ENCODE peak calls at places on chromosomes 12 and 14, in eight cellular contexts. One of them, this sample, is unnamed.

GRCh38 chr12:1591029-1591428 is 3.4 kb downstream of the FBXL14 start:
- DNase-seq in GM23248: peak; percentile 68
- DNase-seq in stomach: no peak
- DNase-seq in activated CD4-positive, alpha-beta T cell treated with anti-CD3 and anti-CD28 coated beads, Interleukin-2, amount 50 U/mL, for 1 hour: peak; percentile 34
- DNase-seq in NCI-H82: no peak
- DNase-seq in stimulated activated CD4-positive, alpha-beta T cell treated with anti-CD3 and anti-CD28 coated beads, Interleukin-1b, Interleukin-23, amount 100 ng/mL, for 48 hours: no peak
- DNase-seq in A549: peak; percentile 40
- DNase-seq in RCC 7860: no peak
- DNase-seq in this sample: no peak

GRCh38 chr12:102702447-102703114 is 214.5 kb downstream of the PAH start:
- DNase-seq in GM23248: peak; percentile 67
- DNase-seq in activated CD4-positive, alpha-beta T cell treated with anti-CD3 and anti-CD28 coated beads, Interleukin-2, amount 50 U/mL, for 1 hour: no peak
- DNase-seq in RCC 7860: peak; percentile 23
- DNase-seq in A549: peak; percentile 59
- DNase-seq in stimulated activated CD4-positive, alpha-beta T cell treated with anti-CD3 and anti-CD28 coated beads, Interleukin-1b, Interleukin-23, amount 100 ng/mL, for 48 hours: peak; percentile 7
- DNase-seq in NCI-H82: peak; percentile 75
- DNase-seq in stomach: peak; percentile 70
- DNase-seq in this sample: peak; percentile 65

GRCh38 chr14:68792022-68792829 is 641 bp downstream of the ZFP36L1 start:
- DNase-seq in stomach: peak; percentile 29
- DNase-seq in activated CD4-positive, alpha-beta T cell treated with anti-CD3 and anti-CD28 coated beads, Interleukin-2, amount 50 U/mL, for 1 hour: peak; percentile 37
- DNase-seq in stimulated activated CD4-positive, alpha-beta T cell treated with anti-CD3 and anti-CD28 coated beads, Interleukin-1b, Interleukin-23, amount 100 ng/mL, for 48 hours: peak; percentile 42
- DNase-seq in RCC 7860: no peak
- DNase-seq in GM23248: peak; percentile 49
- DNase-seq in NCI-H82: no peak
- DNase-seq in A549: peak; percentile 38
- DNase-seq in this sample: no peak

GRCh38 chr12:52005903-52006703 is 643 bp upstream of the TAMALIN start:
- DNase-seq in A549: no peak
- DNase-seq in NCI-H82: peak; percentile 80
- DNase-seq in activated CD4-positive, alpha-beta T cell treated with anti-CD3 and anti-CD28 coated beads, Interleukin-2, amount 50 U/mL, for 1 hour: no peak
- DNase-seq in GM23248: no peak
- DNase-seq in RCC 7860: no peak
- DNase-seq in stimulated activated CD4-positive, alpha-beta T cell treated with anti-CD3 and anti-CD28 coated beads, Interleukin-1b, Interleukin-23, amount 100 ng/mL, for 48 hours: no peak
- DNase-seq in stomach: peak; percentile 52
- DNase-seq in this sample: no peak

GRCh38 chr12:13196302-13196921 is at the start of gene EMP1:
- DNase-seq in stimulated activated CD4-positive, alpha-beta T cell treated with anti-CD3 and anti-CD28 coated beads, Interleukin-1b, Interleukin-23, amount 100 ng/mL, for 48 hours: peak; percentile 86
- DNase-seq in RCC 7860: peak; percentile 99
- DNase-seq in stomach: peak; percentile 92
- DNase-seq in NCI-H82: no peak
- DNase-seq in activated CD4-positive, alpha-beta T cell treated with anti-CD3 and anti-CD28 coated beads, Interleukin-2, amount 50 U/mL, for 1 hour: peak; percentile 63
- DNase-seq in A549: peak; percentile 97
- DNase-seq in GM23248: peak; percentile 99
- DNase-seq in this sample: peak; percentile 100

GRCh38 chr12:28306535-28306934 is 116.3 kb downstream of the CCDC91 start:
- DNase-seq in RCC 7860: no peak
- DNase-seq in A549: no peak
- DNase-seq in NCI-H82: no peak
- DNase-seq in stomach: no peak
- DNase-seq in GM23248: no peak
- DNase-seq in stimulated activated CD4-positive, alpha-beta T cell treated with anti-CD3 and anti-CD28 coated beads, Interleukin-1b, Interleukin-23, amount 100 ng/mL, for 48 hours: no peak
- DNase-seq in activated CD4-positive, alpha-beta T cell treated with anti-CD3 and anti-CD28 coated beads, Interleukin-2, amount 50 U/mL, for 1 hour: no peak
- DNase-seq in this sample: no peak

GRCh38 chr12:69007166-69007857 is 74.3 kb upstream of the CPM start:
- DNase-seq in A549: peak; percentile 19
- DNase-seq in RCC 7860: no peak
- DNase-seq in stimulated activated CD4-positive, alpha-beta T cell treated with anti-CD3 and anti-CD28 coated beads, Interleukin-1b, Interleukin-23, amount 100 ng/mL, for 48 hours: peak; percentile 10
- DNase-seq in activated CD4-positive, alpha-beta T cell treated with anti-CD3 and anti-CD28 coated beads, Interleukin-2, amount 50 U/mL, for 1 hour: no peak
- DNase-seq in stomach: peak; percentile 29
- DNase-seq in GM23248: peak; percentile 85
- DNase-seq in NCI-H82: peak; percentile 7
- DNase-seq in this sample: peak; percentile 97

GRCh38 chr12:6461401-6462233 is 8.9 kb downstream of the VAMP1 start:
- DNase-seq in NCI-H82: no peak
- DNase-seq in stimulated activated CD4-positive, alpha-beta T cell treated with anti-CD3 and anti-CD28 coated beads, Interleukin-1b, Interleukin-23, amount 100 ng/mL, for 48 hours: peak; percentile 88
- DNase-seq in GM23248: no peak
- DNase-seq in RCC 7860: no peak
- DNase-seq in activated CD4-positive, alpha-beta T cell treated with anti-CD3 and anti-CD28 coated beads, Interleukin-2, amount 50 U/mL, for 1 hour: peak; percentile 70
- DNase-seq in stomach: peak; percentile 62
- DNase-seq in A549: no peak
- DNase-seq in this sample: peak; percentile 45

GRCh38 chr12:21819678-21820077 is 45.2 kb upstream of the KCNJ8 start:
- DNase-seq in stimulated activated CD4-positive, alpha-beta T cell treated with anti-CD3 and anti-CD28 coated beads, Interleukin-1b, Interleukin-23, amount 100 ng/mL, for 48 hours: no peak
- DNase-seq in activated CD4-positive, alpha-beta T cell treated with anti-CD3 and anti-CD28 coated beads, Interleukin-2, amount 50 U/mL, for 1 hour: no peak
- DNase-seq in stomach: no peak
- DNase-seq in GM23248: peak; percentile 18
- DNase-seq in A549: no peak
- DNase-seq in RCC 7860: no peak
- DNase-seq in NCI-H82: no peak
- DNase-seq in this sample: no peak

GRCh38 chr14:93790966-93791365 is 2.7 kb upstream of the PRIMA1 start:
- DNase-seq in RCC 7860: no peak
- DNase-seq in A549: no peak
- DNase-seq in activated CD4-positive, alpha-beta T cell treated with anti-CD3 and anti-CD28 coated beads, Interleukin-2, amount 50 U/mL, for 1 hour: no peak
- DNase-seq in stomach: no peak
- DNase-seq in stimulated activated CD4-positive, alpha-beta T cell treated with anti-CD3 and anti-CD28 coated beads, Interleukin-1b, Interleukin-23, amount 100 ng/mL, for 48 hours: no peak
- DNase-seq in GM23248: no peak
- DNase-seq in NCI-H82: no peak
- DNase-seq in this sample: no peak

GRCh38 chr12:70840966-70841365 is 79.6 kb downstream of the PTPRR start:
- DNase-seq in activated CD4-positive, alpha-beta T cell treated with anti-CD3 and anti-CD28 coated beads, Interleukin-2, amount 50 U/mL, for 1 hour: no peak
- DNase-seq in NCI-H82: peak; percentile 47
- DNase-seq in A549: no peak
- DNase-seq in GM23248: peak; percentile 76
- DNase-seq in stimulated activated CD4-positive, alpha-beta T cell treated with anti-CD3 and anti-CD28 coated beads, Interleukin-1b, Interleukin-23, amount 100 ng/mL, for 48 hours: no peak
- DNase-seq in RCC 7860: no peak
- DNase-seq in stomach: no peak
- DNase-seq in this sample: no peak

GRCh38 chr14:106879241-106879640 is 1352.9 kb downstream of the TMEM121 start:
- DNase-seq in RCC 7860: no peak
- DNase-seq in GM23248: peak; percentile 27
- DNase-seq in NCI-H82: peak; percentile 66
- DNase-seq in activated CD4-positive, alpha-beta T cell treated with anti-CD3 and anti-CD28 coated beads, Interleukin-2, amount 50 U/mL, for 1 hour: peak; percentile 46
- DNase-seq in stomach: peak; percentile 63
- DNase-seq in A549: peak; percentile 79
- DNase-seq in stimulated activated CD4-positive, alpha-beta T cell treated with anti-CD3 and anti-CD28 coated beads, Interleukin-1b, Interleukin-23, amount 100 ng/mL, for 48 hours: peak; percentile 76
- DNase-seq in this sample: no peak

GRCh38 chr14:93977171-93977570 is 801 bp upstream of the ASB2 start:
- DNase-seq in activated CD4-positive, alpha-beta T cell treated with anti-CD3 and anti-CD28 coated beads, Interleukin-2, amount 50 U/mL, for 1 hour: no peak
- DNase-seq in stimulated activated CD4-positive, alpha-beta T cell treated with anti-CD3 and anti-CD28 coated beads, Interleukin-1b, Interleukin-23, amount 100 ng/mL, for 48 hours: no peak
- DNase-seq in stomach: no peak
- DNase-seq in GM23248: no peak
- DNase-seq in A549: no peak
- DNase-seq in NCI-H82: no peak
- DNase-seq in RCC 7860: no peak
- DNase-seq in this sample: no peak

GRCh38 chr14:89283327-89284060 is 133.5 kb downstream of the FOXN3 start:
- DNase-seq in GM23248: no peak
- DNase-seq in RCC 7860: no peak
- DNase-seq in stimulated activated CD4-positive, alpha-beta T cell treated with anti-CD3 and anti-CD28 coated beads, Interleukin-1b, Interleukin-23, amount 100 ng/mL, for 48 hours: peak; percentile 40
- DNase-seq in A549: no peak
- DNase-seq in activated CD4-positive, alpha-beta T cell treated with anti-CD3 and anti-CD28 coated beads, Interleukin-2, amount 50 U/mL, for 1 hour: no peak
- DNase-seq in stomach: no peak
- DNase-seq in NCI-H82: no peak
- DNase-seq in this sample: no peak

GRCh38 chr14:93713726-93714405 is 74.4 kb downstream of the PRIMA1 start:
- DNase-seq in A549: no peak
- DNase-seq in RCC 7860: no peak
- DNase-seq in GM23248: no peak
- DNase-seq in activated CD4-positive, alpha-beta T cell treated with anti-CD3 and anti-CD28 coated beads, Interleukin-2, amount 50 U/mL, for 1 hour: no peak
- DNase-seq in stimulated activated CD4-positive, alpha-beta T cell treated with anti-CD3 and anti-CD28 coated beads, Interleukin-1b, Interleukin-23, amount 100 ng/mL, for 48 hours: no peak
- DNase-seq in stomach: no peak
- DNase-seq in NCI-H82: no peak
- DNase-seq in this sample: no peak

GRCh38 chr12:47602330-47602729 is 103.5 kb downstream of the RPAP3 start:
- DNase-seq in RCC 7860: no peak
- DNase-seq in activated CD4-positive, alpha-beta T cell treated with anti-CD3 and anti-CD28 coated beads, Interleukin-2, amount 50 U/mL, for 1 hour: no peak
- DNase-seq in stimulated activated CD4-positive, alpha-beta T cell treated with anti-CD3 and anti-CD28 coated beads, Interleukin-1b, Interleukin-23, amount 100 ng/mL, for 48 hours: no peak
- DNase-seq in NCI-H82: no peak
- DNase-seq in stomach: no peak
- DNase-seq in A549: no peak
- DNase-seq in GM23248: peak; percentile 46
- DNase-seq in this sample: peak; percentile 52

GRCh38 chr14:58918066-58918465 is 270.4 kb upstream of the DAAM1 start:
- DNase-seq in stimulated activated CD4-positive, alpha-beta T cell treated with anti-CD3 and anti-CD28 coated beads, Interleukin-1b, Interleukin-23, amount 100 ng/mL, for 48 hours: no peak
- DNase-seq in A549: peak; percentile 10
- DNase-seq in stomach: no peak
- DNase-seq in activated CD4-positive, alpha-beta T cell treated with anti-CD3 and anti-CD28 coated beads, Interleukin-2, amount 50 U/mL, for 1 hour: no peak
- DNase-seq in NCI-H82: no peak
- DNase-seq in GM23248: peak; percentile 20
- DNase-seq in RCC 7860: peak; percentile 57
- DNase-seq in this sample: peak; percentile 77

GRCh38 chr14:95504135-95505029 is 12.1 kb downstream of the SYNE3 start:
- DNase-seq in GM23248: peak; percentile 87
- DNase-seq in stimulated activated CD4-positive, alpha-beta T cell treated with anti-CD3 and anti-CD28 coated beads, Interleukin-1b, Interleukin-23, amount 100 ng/mL, for 48 hours: peak; percentile 43
- DNase-seq in stomach: no peak
- DNase-seq in RCC 7860: no peak
- DNase-seq in A549: no peak
- DNase-seq in activated CD4-positive, alpha-beta T cell treated with anti-CD3 and anti-CD28 coated beads, Interleukin-2, amount 50 U/mL, for 1 hour: no peak
- DNase-seq in NCI-H82: no peak
- DNase-seq in this sample: peak; percentile 88

GRCh38 chr14:101242442-101243385 is 318.6 kb upstream of the DIO3 start:
- DNase-seq in RCC 7860: no peak
- DNase-seq in activated CD4-positive, alpha-beta T cell treated with anti-CD3 and anti-CD28 coated beads, Interleukin-2, amount 50 U/mL, for 1 hour: no peak
- DNase-seq in A549: no peak
- DNase-seq in NCI-H82: peak; percentile 3
- DNase-seq in GM23248: no peak
- DNase-seq in stomach: no peak
- DNase-seq in stimulated activated CD4-positive, alpha-beta T cell treated with anti-CD3 and anti-CD28 coated beads, Interleukin-1b, Interleukin-23, amount 100 ng/mL, for 48 hours: no peak
- DNase-seq in this sample: no peak

GRCh38 chr12:3962661-3963483 is 89.7 kb upstream of the PARP11 start:
- DNase-seq in stomach: no peak
- DNase-seq in NCI-H82: no peak
- DNase-seq in A549: no peak
- DNase-seq in stimulated activated CD4-positive, alpha-beta T cell treated with anti-CD3 and anti-CD28 coated beads, Interleukin-1b, Interleukin-23, amount 100 ng/mL, for 48 hours: peak; percentile 69
- DNase-seq in activated CD4-positive, alpha-beta T cell treated with anti-CD3 and anti-CD28 coated beads, Interleukin-2, amount 50 U/mL, for 1 hour: peak; percentile 77
- DNase-seq in RCC 7860: no peak
- DNase-seq in GM23248: no peak
- DNase-seq in this sample: no peak

GRCh38 chr12:12384601-12385321 is 27.9 kb downstream of the BORCS5 start:
- DNase-seq in NCI-H82: no peak
- DNase-seq in GM23248: no peak
- DNase-seq in stimulated activated CD4-positive, alpha-beta T cell treated with anti-CD3 and anti-CD28 coated beads, Interleukin-1b, Interleukin-23, amount 100 ng/mL, for 48 hours: peak; percentile 66
- DNase-seq in stomach: no peak
- DNase-seq in activated CD4-positive, alpha-beta T cell treated with anti-CD3 and anti-CD28 coated beads, Interleukin-2, amount 50 U/mL, for 1 hour: peak; percentile 27
- DNase-seq in A549: no peak
- DNase-seq in RCC 7860: no peak
- DNase-seq in this sample: no peak

GRCh38 chr14:71113376-71113775 is 206.1 kb downstream of the PCNX1 start:
- DNase-seq in NCI-H82: peak; percentile 14
- DNase-seq in activated CD4-positive, alpha-beta T cell treated with anti-CD3 and anti-CD28 coated beads, Interleukin-2, amount 50 U/mL, for 1 hour: no peak
- DNase-seq in stimulated activated CD4-positive, alpha-beta T cell treated with anti-CD3 and anti-CD28 coated beads, Interleukin-1b, Interleukin-23, amount 100 ng/mL, for 48 hours: no peak
- DNase-seq in RCC 7860: no peak
- DNase-seq in A549: no peak
- DNase-seq in stomach: no peak
- DNase-seq in GM23248: peak; percentile 64
- DNase-seq in this sample: peak; percentile 89

GRCh38 chr12:130143136-130143535 is 19.1 kb upstream of the FZD10 start:
- DNase-seq in A549: no peak
- DNase-seq in activated CD4-positive, alpha-beta T cell treated with anti-CD3 and anti-CD28 coated beads, Interleukin-2, amount 50 U/mL, for 1 hour: no peak
- DNase-seq in stomach: no peak
- DNase-seq in stimulated activated CD4-positive, alpha-beta T cell treated with anti-CD3 and anti-CD28 coated beads, Interleukin-1b, Interleukin-23, amount 100 ng/mL, for 48 hours: no peak
- DNase-seq in RCC 7860: no peak
- DNase-seq in NCI-H82: no peak
- DNase-seq in GM23248: no peak
- DNase-seq in this sample: no peak

GRCh38 chr12:118166946-118167345 is 31.0 kb downstream of the PEBP1 start:
- DNase-seq in activated CD4-positive, alpha-beta T cell treated with anti-CD3 and anti-CD28 coated beads, Interleukin-2, amount 50 U/mL, for 1 hour: no peak
- DNase-seq in stomach: no peak
- DNase-seq in GM23248: no peak
- DNase-seq in NCI-H82: no peak
- DNase-seq in RCC 7860: no peak
- DNase-seq in stimulated activated CD4-positive, alpha-beta T cell treated with anti-CD3 and anti-CD28 coated beads, Interleukin-1b, Interleukin-23, amount 100 ng/mL, for 48 hours: no peak
- DNase-seq in A549: no peak
- DNase-seq in this sample: no peak

GRCh38 chr12:71755146-71755892 is 656 bp downstream of the RAB21 start:
- DNase-seq in stomach: peak; percentile 46
- DNase-seq in NCI-H82: peak; percentile 36
- DNase-seq in activated CD4-positive, alpha-beta T cell treated with anti-CD3 and anti-CD28 coated beads, Interleukin-2, amount 50 U/mL, for 1 hour: peak; percentile 52
- DNase-seq in RCC 7860: peak; percentile 29
- DNase-seq in A549: peak; percentile 41
- DNase-seq in GM23248: peak; percentile 87
- DNase-seq in stimulated activated CD4-positive, alpha-beta T cell treated with anti-CD3 and anti-CD28 coated beads, Interleukin-1b, Interleukin-23, amount 100 ng/mL, for 48 hours: peak; percentile 70
- DNase-seq in this sample: peak; percentile 73

GRCh38 chr12:123741937-123742572 is 20.0 kb upstream of the DNAH10 start:
- DNase-seq in NCI-H82: no peak
- DNase-seq in stimulated activated CD4-positive, alpha-beta T cell treated with anti-CD3 and anti-CD28 coated beads, Interleukin-1b, Interleukin-23, amount 100 ng/mL, for 48 hours: no peak
- DNase-seq in RCC 7860: no peak
- DNase-seq in activated CD4-positive, alpha-beta T cell treated with anti-CD3 and anti-CD28 coated beads, Interleukin-2, amount 50 U/mL, for 1 hour: no peak
- DNase-seq in GM23248: no peak
- DNase-seq in A549: no peak
- DNase-seq in stomach: no peak
- DNase-seq in this sample: no peak

GRCh38 chr12:122793685-122794106 is 19.3 kb downstream of the CCDC62 start:
- DNase-seq in stimulated activated CD4-positive, alpha-beta T cell treated with anti-CD3 and anti-CD28 coated beads, Interleukin-1b, Interleukin-23, amount 100 ng/mL, for 48 hours: no peak
- DNase-seq in A549: peak; percentile 73
- DNase-seq in stomach: no peak
- DNase-seq in NCI-H82: peak; percentile 76
- DNase-seq in GM23248: peak; percentile 63
- DNase-seq in activated CD4-positive, alpha-beta T cell treated with anti-CD3 and anti-CD28 coated beads, Interleukin-2, amount 50 U/mL, for 1 hour: no peak
- DNase-seq in RCC 7860: peak; percentile 52
- DNase-seq in this sample: peak; percentile 69

GRCh38 chr14:38500125-38500524 is 244.2 kb upstream of the CLEC14A start:
- DNase-seq in stimulated activated CD4-positive, alpha-beta T cell treated with anti-CD3 and anti-CD28 coated beads, Interleukin-1b, Interleukin-23, amount 100 ng/mL, for 48 hours: no peak
- DNase-seq in GM23248: no peak
- DNase-seq in A549: no peak
- DNase-seq in RCC 7860: no peak
- DNase-seq in stomach: no peak
- DNase-seq in NCI-H82: no peak
- DNase-seq in activated CD4-positive, alpha-beta T cell treated with anti-CD3 and anti-CD28 coated beads, Interleukin-2, amount 50 U/mL, for 1 hour: no peak
- DNase-seq in this sample: peak; percentile 33

GRCh38 chr12:57216014-57216891 is at the start of gene NXPH4:
- DNase-seq in RCC 7860: no peak
- DNase-seq in A549: no peak
- DNase-seq in NCI-H82: peak; percentile 79
- DNase-seq in activated CD4-positive, alpha-beta T cell treated with anti-CD3 and anti-CD28 coated beads, Interleukin-2, amount 50 U/mL, for 1 hour: peak; percentile 59
- DNase-seq in stomach: peak; percentile 47
- DNase-seq in GM23248: peak; percentile 54
- DNase-seq in stimulated activated CD4-positive, alpha-beta T cell treated with anti-CD3 and anti-CD28 coated beads, Interleukin-1b, Interleukin-23, amount 100 ng/mL, for 48 hours: no peak
- DNase-seq in this sample: no peak

GRCh38 chr14:65453807-65454480 is 41.4 kb downstream of the FUT8 start:
- DNase-seq in stomach: no peak
- DNase-seq in NCI-H82: no peak
- DNase-seq in A549: no peak
- DNase-seq in stimulated activated CD4-positive, alpha-beta T cell treated with anti-CD3 and anti-CD28 coated beads, Interleukin-1b, Interleukin-23, amount 100 ng/mL, for 48 hours: no peak
- DNase-seq in RCC 7860: no peak
- DNase-seq in GM23248: no peak
- DNase-seq in activated CD4-positive, alpha-beta T cell treated with anti-CD3 and anti-CD28 coated beads, Interleukin-2, amount 50 U/mL, for 1 hour: no peak
- DNase-seq in this sample: no peak

GRCh38 chr12:75345531-75345930 is 11.1 kb downstream of the GLIPR1L1 start:
- DNase-seq in NCI-H82: no peak
- DNase-seq in activated CD4-positive, alpha-beta T cell treated with anti-CD3 and anti-CD28 coated beads, Interleukin-2, amount 50 U/mL, for 1 hour: no peak
- DNase-seq in A549: no peak
- DNase-seq in stimulated activated CD4-positive, alpha-beta T cell treated with anti-CD3 and anti-CD28 coated beads, Interleukin-1b, Interleukin-23, amount 100 ng/mL, for 48 hours: no peak
- DNase-seq in stomach: no peak
- DNase-seq in GM23248: peak; percentile 20
- DNase-seq in RCC 7860: no peak
- DNase-seq in this sample: peak; percentile 28

GRCh38 chr12:49900371-49900770 is 3.3 kb downstream of the FAIM2 start:
- DNase-seq in NCI-H82: no peak
- DNase-seq in stimulated activated CD4-positive, alpha-beta T cell treated with anti-CD3 and anti-CD28 coated beads, Interleukin-1b, Interleukin-23, amount 100 ng/mL, for 48 hours: no peak
- DNase-seq in stomach: no peak
- DNase-seq in A549: no peak
- DNase-seq in GM23248: no peak
- DNase-seq in RCC 7860: no peak
- DNase-seq in activated CD4-positive, alpha-beta T cell treated with anti-CD3 and anti-CD28 coated beads, Interleukin-2, amount 50 U/mL, for 1 hour: no peak
- DNase-seq in this sample: no peak

GRCh38 chr14:77025744-77026165 is 2.8 kb downstream of the IRF2BPL start:
- DNase-seq in GM23248: peak; percentile 61
- DNase-seq in A549: peak; percentile 50
- DNase-seq in NCI-H82: no peak
- DNase-seq in stomach: no peak
- DNase-seq in activated CD4-positive, alpha-beta T cell treated with anti-CD3 and anti-CD28 coated beads, Interleukin-2, amount 50 U/mL, for 1 hour: no peak
- DNase-seq in RCC 7860: no peak
- DNase-seq in stimulated activated CD4-positive, alpha-beta T cell treated with anti-CD3 and anti-CD28 coated beads, Interleukin-1b, Interleukin-23, amount 100 ng/mL, for 48 hours: no peak
- DNase-seq in this sample: no peak

GRCh38 chr12:53486730-53487487 is 12.3 kb downstream of the MAP3K12 start:
- DNase-seq in NCI-H82: no peak
- DNase-seq in A549: no peak
- DNase-seq in stimulated activated CD4-positive, alpha-beta T cell treated with anti-CD3 and anti-CD28 coated beads, Interleukin-1b, Interleukin-23, amount 100 ng/mL, for 48 hours: no peak
- DNase-seq in RCC 7860: no peak
- DNase-seq in activated CD4-positive, alpha-beta T cell treated with anti-CD3 and anti-CD28 coated beads, Interleukin-2, amount 50 U/mL, for 1 hour: no peak
- DNase-seq in GM23248: no peak
- DNase-seq in stomach: no peak
- DNase-seq in this sample: no peak